ENCODE peak calls at places on chromosomes 6 and 20, in eight cellular contexts. One of them, this sample, is unnamed.

GRCh38 chr20:41098703-41099250 is 38.6 kb upstream of the PLCG1 start:
- DNase-seq in HepG2: no peak
- DNase-seq in lung microvascular endothelial cell: no peak
- DNase-seq in aorta: no peak
- DNase-seq in posterior vena cava: no peak
- DNase-seq in memory B cell: no peak
- DNase-seq in H54: no peak
- DNase-seq in stimulated activated CD8-positive, alpha-beta memory T cell treated with anti-CD3 and anti-CD28 coated beads, Interleukin-12 subunit alpha, Interleukin-12 subunit beta, amount 100 ng/mL, for 1 hour: no peak
- DNase-seq in this sample: no peak

GRCh38 chr20:39446397-39446796 is 484.3 kb downstream of the DHX35 start:
- DNase-seq in HepG2: no peak
- DNase-seq in lung microvascular endothelial cell: no peak
- DNase-seq in aorta: no peak
- DNase-seq in posterior vena cava: no peak
- DNase-seq in memory B cell: no peak
- DNase-seq in H54: no peak
- DNase-seq in stimulated activated CD8-positive, alpha-beta memory T cell treated with anti-CD3 and anti-CD28 coated beads, Interleukin-12 subunit alpha, Interleukin-12 subunit beta, amount 100 ng/mL, for 1 hour: no peak
- DNase-seq in this sample: no peak

GRCh38 chr6:159929819-159930218 is 39.0 kb downstream of the MAS1 start:
- DNase-seq in HepG2: no peak
- DNase-seq in lung microvascular endothelial cell: peak
- DNase-seq in aorta: peak
- DNase-seq in posterior vena cava: no peak
- DNase-seq in memory B cell: no peak
- DNase-seq in H54: no peak
- DNase-seq in stimulated activated CD8-positive, alpha-beta memory T cell treated with anti-CD3 and anti-CD28 coated beads, Interleukin-12 subunit alpha, Interleukin-12 subunit beta, amount 100 ng/mL, for 1 hour: peak
- DNase-seq in this sample: no peak

GRCh38 chr6:40356242-40356910 is 230.8 kb downstream of the LRFN2 start:
- DNase-seq in HepG2: no peak
- DNase-seq in lung microvascular endothelial cell: no peak
- DNase-seq in aorta: no peak
- DNase-seq in posterior vena cava: no peak
- DNase-seq in memory B cell: no peak
- DNase-seq in H54: no peak
- DNase-seq in stimulated activated CD8-positive, alpha-beta memory T cell treated with anti-CD3 and anti-CD28 coated beads, Interleukin-12 subunit alpha, Interleukin-12 subunit beta, amount 100 ng/mL, for 1 hour: no peak
- DNase-seq in this sample: no peak

GRCh38 chr20:1334761-1335160 is 5.8 kb upstream of the SDCBP2 start:
- DNase-seq in HepG2: peak
- DNase-seq in lung microvascular endothelial cell: no peak
- DNase-seq in aorta: no peak
- DNase-seq in posterior vena cava: peak
- DNase-seq in memory B cell: no peak
- DNase-seq in H54: no peak
- DNase-seq in stimulated activated CD8-positive, alpha-beta memory T cell treated with anti-CD3 and anti-CD28 coated beads, Interleukin-12 subunit alpha, Interleukin-12 subunit beta, amount 100 ng/mL, for 1 hour: no peak
- DNase-seq in this sample: no peak

GRCh38 chr6:7073810-7074525 is 33.8 kb upstream of the RREB1 start:
- DNase-seq in HepG2: no peak
- DNase-seq in lung microvascular endothelial cell: no peak
- DNase-seq in aorta: no peak
- DNase-seq in posterior vena cava: no peak
- DNase-seq in memory B cell: peak
- DNase-seq in H54: no peak
- DNase-seq in stimulated activated CD8-positive, alpha-beta memory T cell treated with anti-CD3 and anti-CD28 coated beads, Interleukin-12 subunit alpha, Interleukin-12 subunit beta, amount 100 ng/mL, for 1 hour: no peak
- DNase-seq in this sample: peak

GRCh38 chr6:166402582-166403277 is 20.0 kb upstream of the MPC1 start:
- DNase-seq in HepG2: no peak
- DNase-seq in lung microvascular endothelial cell: no peak
- DNase-seq in aorta: no peak
- DNase-seq in posterior vena cava: no peak
- DNase-seq in memory B cell: no peak
- DNase-seq in H54: no peak
- DNase-seq in stimulated activated CD8-positive, alpha-beta memory T cell treated with anti-CD3 and anti-CD28 coated beads, Interleukin-12 subunit alpha, Interleukin-12 subunit beta, amount 100 ng/mL, for 1 hour: no peak
- DNase-seq in this sample: no peak

GRCh38 chr6:28458577-28458976 is 15.3 kb upstream of the ZSCAN23 start:
- DNase-seq in HepG2: no peak
- DNase-seq in lung microvascular endothelial cell: no peak
- DNase-seq in aorta: no peak
- DNase-seq in posterior vena cava: no peak
- DNase-seq in memory B cell: no peak
- DNase-seq in H54: no peak
- DNase-seq in stimulated activated CD8-positive, alpha-beta memory T cell treated with anti-CD3 and anti-CD28 coated beads, Interleukin-12 subunit alpha, Interleukin-12 subunit beta, amount 100 ng/mL, for 1 hour: no peak
- DNase-seq in this sample: no peak

GRCh38 chr6:134267917-134268361 is 50.0 kb downstream of the SGK1 start:
- DNase-seq in HepG2: peak
- DNase-seq in lung microvascular endothelial cell: no peak
- DNase-seq in aorta: no peak
- DNase-seq in posterior vena cava: no peak
- DNase-seq in memory B cell: no peak
- DNase-seq in H54: no peak
- DNase-seq in stimulated activated CD8-positive, alpha-beta memory T cell treated with anti-CD3 and anti-CD28 coated beads, Interleukin-12 subunit alpha, Interleukin-12 subunit beta, amount 100 ng/mL, for 1 hour: no peak
- DNase-seq in this sample: no peak

This sample was measured in small intestine.